ENCODE peak calls at places on chromosomes 1 and 21, in seven cellular contexts. G is tibial nerve; P is BJ; M is CD8-positive, alpha-beta T cell; L is astrocyte; F is breast epithelium; W is lower leg skin. X is an unnamed sample.

GRCh38 chr1:46520063-46520911 is 30.7 kb downstream of the DMBX1 start:
- DNase-seq in W (no peak), L (peak; percentile 82), P (peak; percentile 31), G (no peak), F (no peak), M (no peak), X (peak; percentile 77)

GRCh38 chr1:76203132-76203531 is 128.6 kb downstream of the ST6GALNAC3 start:
- DNase-seq in F (no peak), P (no peak), W (no peak), M (no peak), L (no peak), G (no peak), X (no peak)

GRCh38 chr21:25960423-25960822 is 210.1 kb downstream of the APP start:
- DNase-seq in W (no peak), L (no peak), M (no peak), P (no peak), G (no peak), F (no peak), X (no peak)

GRCh38 chr1:121408354-121408753 is 223.6 kb downstream of the SRGAP2C start:
- DNase-seq in M (no peak), L (no peak), W (no peak), P (no peak), G (no peak), F (no peak), X (no peak)

GRCh38 chr1:26191739-26192138 is 1.3 kb downstream of the CATSPER4 start:
- DNase-seq in G (no peak), P (no peak), L (no peak), F (no peak), W (no peak), M (no peak), X (no peak)

GRCh38 chr1:8040586-8040985 is 14.5 kb upstream of the ERRFI1 start:
- DNase-seq in M (no peak), G (peak; percentile 84), P (peak; percentile 73), F (peak; percentile 80), W (peak; percentile 89), L (peak; percentile 99), X (peak; percentile 95)

GRCh38 chr1:61481313-61481712 is 243.6 kb downstream of the TM2D1 start:
- DNase-seq in P (peak; percentile 7), M (no peak), L (no peak), F (no peak), G (no peak), W (peak; percentile 18), X (no peak)

GRCh38 chr1:186564558-186564957 is 103.6 kb upstream of the PDC start:
- DNase-seq in F (no peak), M (no peak), L (no peak), W (no peak), G (no peak), P (no peak), X (peak; percentile 21)

GRCh38 chr1:196997428-196997827 is 20.1 kb downstream of the CFHR5 start:
- DNase-seq in L (peak; percentile 45), M (no peak), W (no peak), P (no peak), F (no peak), G (no peak), X (peak; percentile 74)

GRCh38 chr21:33207471-33208149 is 22.1 kb upstream of the IFNAR2 start:
- DNase-seq in P (no peak), G (no peak), L (no peak), W (no peak), M (no peak), F (no peak), X (no peak)

GRCh38 chr1:53552146-53552940 is 93.1 kb downstream of the DMRTB1 start:
- DNase-seq in P (no peak), G (no peak), M (peak; percentile 0), L (peak; percentile 44), W (peak; percentile 75), F (peak; percentile 45), X (peak; percentile 15)

GRCh38 chr1:100253552-100253951 is 3.9 kb upstream of the DBT start:
- DNase-seq in M (no peak), W (no peak), G (no peak), F (no peak), P (no peak), L (no peak), X (no peak)

GRCh38 chr1:86137458-86137857 is 19.1 kb downstream of the COL24A1 start:
- DNase-seq in L (peak; percentile 98), G (no peak), P (peak; percentile 84), F (no peak), W (no peak), M (no peak), X (peak; percentile 86)

GRCh38 chr1:203557390-203557789 is 63.4 kb downstream of the OPTC start:
- DNase-seq in W (peak; percentile 88), P (peak; percentile 80), G (no peak), M (no peak), L (peak; percentile 80), F (no peak), X (peak; percentile 91)
- H3K4me3 ChIP-seq in W (no peak overlapping the region), P (peak overlapping the region; percentile 15), G (no peak overlapping the region), M (no peak overlapping the region), L (peak overlapping the region; percentile 31), F (no peak overlapping the region), X (peak overlapping the region; percentile 51)

GRCh38 chr1:58779837-58780585 is 3.8 kb downstream of the JUN start:
- DNase-seq in W (no peak), M (no peak), G (peak; percentile 53), F (peak; percentile 53), L (peak; percentile 77), P (no peak), X (peak; percentile 67)

GRCh38 chr1:58780586-58781452 is 3.0 kb downstream of the JUN start:
- DNase-seq in M (peak; percentile 9), P (no peak), G (peak; percentile 33), F (no peak), W (no peak), L (peak; percentile 28), X (peak; percentile 34)

GRCh38 chr1:58782308-58783089 is 1.3 kb downstream of the JUN start:
- DNase-seq in P (no peak), L (peak; percentile 20), G (peak; percentile 38), F (peak; percentile 56), W (peak; percentile 92), M (peak; percentile 44), X (peak; percentile 48)

GRCh38 chr1:58783090-58783992 is 506 bp downstream of the JUN start:
- DNase-seq in P (no peak), G (peak; percentile 45), F (peak; percentile 70), L (peak; percentile 36), M (peak; percentile 38), W (peak; percentile 93), X (peak; percentile 59)

GRCh38 chr1:58781541-58782307 is 2.1 kb downstream of the JUN start:
- DNase-seq in W (peak; percentile 94), F (peak; percentile 71), M (peak; percentile 52), G (peak; percentile 61), L (peak; percentile 51), P (no peak), X (peak; percentile 69)
- H3K4me3 ChIP-seq in W (peak overlapping the region; percentile 85), F (peak overlapping the region; percentile 80), M (peak overlapping the region; percentile 91), G (peak overlapping the region; percentile 65), L (peak overlapping the region; percentile 98), P (peak overlapping the region; percentile 82), X (peak overlapping the region; percentile 99)

DNA sequence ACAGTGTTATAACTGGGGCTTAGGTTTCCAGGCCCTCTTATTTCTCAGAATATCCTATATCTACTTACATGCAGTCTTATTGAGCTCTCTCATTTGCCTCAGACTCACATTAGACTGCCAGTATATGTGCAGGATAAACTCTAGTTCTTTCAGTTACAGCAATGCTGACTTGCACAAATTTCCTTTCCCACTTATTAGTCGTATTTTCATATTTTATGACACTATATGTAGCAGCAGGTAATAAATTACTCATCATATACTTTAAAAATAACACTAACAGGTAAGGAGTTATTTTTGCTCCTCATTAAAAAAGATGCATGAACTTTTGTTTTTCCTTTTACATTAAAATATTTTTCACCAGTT is 65.7 kb downstream of the GADD45A start:
- DNase-seq in P (no peak), F (no peak), W (no peak), L (no peak), M (no peak), G (no peak), X (no peak)
- H3K4me3 ChIP-seq in P (no peak overlapping the region), F (no peak overlapping the region), W (no peak overlapping the region), L (no peak overlapping the region), M (no peak overlapping the region), G (no peak overlapping the region), X (no peak overlapping the region)

GRCh38 chr1:33338495-33339211 is 17.8 kb upstream of the A3GALT2 start:
- DNase-seq in L (peak; percentile 74), F (no peak), W (peak; percentile 88), P (peak; percentile 65), G (peak; percentile 87), M (no peak), X (peak; percentile 96)
- H3K4me3 ChIP-seq in L (peak overlapping the region; percentile 13), F (peak overlapping the region; percentile 56), W (no peak overlapping the region), P (no peak overlapping the region), G (peak overlapping the region; percentile 24), M (no peak overlapping the region), X (peak overlapping the region; percentile 31)

X was measured in AG10803.